ENCODE peak calls at places on chromosome X, in four cellular contexts. M is hypothalamus, A is ascending aorta, U is ecto neural progenitor cell. P is an unnamed sample.
A peak's percentile ranks its signal among the peaks of the same experiment; 100 is the strongest.

GRCh38 chrX:1393871-1394615 is 2.1 kb upstream of the SLC25A6 start:
- DNase-seq in M (no peak), U (no peak), A (no peak), P (no peak)

GRCh38 chrX:15838017-15838416 is 16.6 kb downstream of the AP1S2 start:
- DNase-seq in U (no peak), M (no peak), A (no peak), P (no peak)

GRCh38 chrX:110204986-110205385 is 112.9 kb downstream of the AMMECR1 start:
- DNase-seq in U (no peak), A (no peak), M (no peak), P (no peak)

GRCh38 chrX:108641589-108642272 is 94.6 kb downstream of the IRS4 start:
- DNase-seq in A (no peak), U (no peak), M (no peak), P (no peak)

GRCh38 chrX:105191878-105192277 is 28.6 kb downstream of the TEX13A start:
- DNase-seq in A (no peak), M (no peak), U (peak; percentile 52), P (no peak)

GRCh38 chrX:116272328-116272727 is 101.8 kb downstream of the AGTR2 start:
- DNase-seq in U (no peak), A (no peak), M (no peak), P (no peak)

GRCh38 chrX:10159069-10159468 is 2.3 kb downstream of the CLCN4 start:
- DNase-seq in A (no peak), U (no peak), M (peak; percentile 6), P (no peak)

GRCh38 chrX:150690126-150690525 is 3.1 kb upstream of the MTMR1 start:
- DNase-seq in M (peak; percentile 2), A (no peak), U (no peak), P (no peak)

GRCh38 chrX:20378291-20378920 is 111.7 kb upstream of the RPS6KA3 start:
- DNase-seq in U (no peak), M (no peak), A (no peak), P (no peak)

GRCh38 chrX:54551801-54552200 is 21.8 kb downstream of the GNL3L start:
- DNase-seq in M (no peak), A (no peak), U (peak; percentile 13), P (no peak)

GRCh38 chrX:80766916-80767315 is 42.8 kb downstream of the BRWD3 start:
- DNase-seq in M (no peak), A (no peak), U (no peak), P (no peak)

GRCh38 chrX:132732236-132732635 is 226.2 kb downstream of the HS6ST2 start:
- DNase-seq in M (no peak), A (no peak), U (no peak), P (no peak)

GRCh38 chrX:44651347-44651746 is 108.7 kb upstream of the FUNDC1 start:
- DNase-seq in M (peak; percentile 0), U (peak; percentile 48), A (no peak), P (no peak)

GRCh38 chrX:10579018-10579752 is 41.2 kb downstream of the MID1 start:
- DNase-seq in M (no peak), U (no peak), A (no peak), P (no peak)

GRCh38 chrX:77160301-77160700 is 286.9 kb upstream of the FGF16 start:
- DNase-seq in A (no peak), U (peak; percentile 49), M (no peak), P (no peak)

GRCh38 chrX:50606300-50606950 is 135.8 kb upstream of the DGKK start:
- DNase-seq in A (no peak), U (no peak), M (no peak), P (no peak)

GRCh38 chrX:19683817-19684216 is 168.5 kb upstream of the MAP3K15 start:
- DNase-seq in U (no peak), M (no peak), A (no peak), P (no peak)

GRCh38 chrX:154136627-154137161 is 7.3 kb upstream of the OPN1LW start:
- DNase-seq in U (peak; percentile 81), M (peak; percentile 17), A (peak; percentile 22), P (no peak)

GRCh38 chrX:131677655-131678628 is 134.1 kb downstream of the OR13H1 start:
- DNase-seq in A (no peak), M (peak; percentile 1), U (peak; percentile 55), P (no peak)

GRCh38 chrX:133402042-133402453 is 13.2 kb downstream of the GPC4 start:
- DNase-seq in A (no peak), U (no peak), M (no peak), P (no peak)

GRCh38 chrX:17377047-17377692 is 2.2 kb downstream of the NHS start:
- DNase-seq in A (no peak), M (peak; percentile 8), U (peak; percentile 54), P (no peak)

GRCh38 chrX:30085571-30085970 is 129.8 kb upstream of the MAGEB2 start:
- DNase-seq in A (no peak), M (no peak), U (no peak), P (no peak)

GRCh38 chrX:30219372-30219771 is 4.0 kb downstream of the MAGEB2 start:
- DNase-seq in A (no peak), M (no peak), U (no peak), P (no peak)

GRCh38 chrX:21930986-21931385 is 9.5 kb upstream of the SMS start:
- DNase-seq in A (no peak), U (no peak), M (no peak), P (no peak)

GRCh38 chrX:120697053-120697452 is 67.2 kb upstream of the C1GALT1C1 start:
- DNase-seq in M (no peak), U (no peak), A (no peak), P (no peak)

GRCh38 chrX:71616672-71617529 is 1.4 kb downstream of the CXCR3 start:
- DNase-seq in M (no peak), U (no peak), A (no peak), P (no peak)

GRCh38 chrX:72121381-72121780 is 10.3 kb downstream of the RTL5 start:
- DNase-seq in M (peak; percentile 6), A (no peak), U (no peak), P (no peak)

GRCh38 chrX:31199051-31199769 is 127.4 kb upstream of the FTHL17 start:
- DNase-seq in A (no peak), U (no peak), M (no peak), P (no peak)

GRCh38 chrX:47723689-47724088 is 64.7 kb upstream of the UXT start:
- DNase-seq in A (no peak), U (no peak), M (no peak), P (no peak)

GRCh38 chrX:17072726-17073125 is 126.3 kb downstream of the REPS2 start:
- DNase-seq in M (no peak), U (no peak), A (no peak), P (no peak)

GRCh38 chrX:130020661-130021324 is 38.4 kb downstream of the BCORL1 start:
- DNase-seq in A (no peak), U (no peak), M (no peak), P (no peak)

GRCh38 chrX:152899111-152899873 is 1.4 kb downstream of the ZNF185 start:
- DNase-seq in A (no peak), U (no peak), M (no peak), P (no peak)

GRCh38 chrX:1165535-1166196 is 46.8 kb downstream of the CRLF2 start:
- DNase-seq in M (no peak), U (peak; percentile 45), A (no peak), P (no peak)

GRCh38 chrX:136851526-136851925 is 29.0 kb downstream of the RBMX start:
- DNase-seq in M (no peak), U (no peak), A (no peak), P (no peak)

GRCh38 chrX:15233416-15234015 is 36.4 kb downstream of the ASB9 start:
- DNase-seq in A (no peak), U (no peak), M (no peak), P (no peak)

P was measured in cortex of kidney.